ENCODE peak calls at places on chromosome 13, in five cellular contexts. One of them, this sample, is unnamed.

GRCh38 chr13:112972867-112973576 is 4.0 kb downstream of the MCF2L start:
- DNase-seq in adrenal gland: no peak
- DNase-seq in esophagus squamous epithelium: no peak
- DNase-seq in WTC11: no peak
- DNase-seq in stimulated activated CD8-positive, alpha-beta memory T cell treated with anti-CD3 and anti-CD28 coated beads, Interleukin-7, amount 100 ng/mL, for 48 hours: no peak
- DNase-seq in this sample: no peak

GRCh38 chr13:44292545-44292944 is 81.1 kb upstream of the SERP2 start:
- DNase-seq in adrenal gland: no peak
- DNase-seq in esophagus squamous epithelium: no peak
- DNase-seq in stimulated activated CD8-positive, alpha-beta memory T cell treated with anti-CD3 and anti-CD28 coated beads, Interleukin-7, amount 100 ng/mL, for 48 hours: no peak
- DNase-seq in WTC11: no peak
- DNase-seq in this sample: no peak

GRCh38 chr13:87093399-87093798 is 577.8 kb upstream of the SLITRK5 start:
- DNase-seq in WTC11: no peak
- DNase-seq in stimulated activated CD8-positive, alpha-beta memory T cell treated with anti-CD3 and anti-CD28 coated beads, Interleukin-7, amount 100 ng/mL, for 48 hours: no peak
- DNase-seq in adrenal gland: no peak
- DNase-seq in esophagus squamous epithelium: no peak
- DNase-seq in this sample: no peak

GRCh38 chr13:112981361-112981905 is 12.4 kb downstream of the MCF2L start:
- DNase-seq in WTC11: no peak
- DNase-seq in esophagus squamous epithelium: no peak
- DNase-seq in adrenal gland: no peak
- DNase-seq in stimulated activated CD8-positive, alpha-beta memory T cell treated with anti-CD3 and anti-CD28 coated beads, Interleukin-7, amount 100 ng/mL, for 48 hours: no peak
- DNase-seq in this sample: no peak

GRCh38 chr13:30421093-30422055 is 919 bp upstream of the UBE2L5 start:
- DNase-seq in adrenal gland: peak
- DNase-seq in stimulated activated CD8-positive, alpha-beta memory T cell treated with anti-CD3 and anti-CD28 coated beads, Interleukin-7, amount 100 ng/mL, for 48 hours: no peak
- DNase-seq in esophagus squamous epithelium: peak
- DNase-seq in WTC11: peak
- DNase-seq in this sample: peak

GRCh38 chr13:73303858-73304257 is 245.1 kb downstream of the KLF5 start:
- DNase-seq in adrenal gland: no peak
- DNase-seq in esophagus squamous epithelium: no peak
- DNase-seq in stimulated activated CD8-positive, alpha-beta memory T cell treated with anti-CD3 and anti-CD28 coated beads, Interleukin-7, amount 100 ng/mL, for 48 hours: peak
- DNase-seq in WTC11: no peak
- DNase-seq in this sample: peak

GRCh38 chr13:113106666-113107065 is 1.1 kb downstream of the F7 start:
- DNase-seq in stimulated activated CD8-positive, alpha-beta memory T cell treated with anti-CD3 and anti-CD28 coated beads, Interleukin-7, amount 100 ng/mL, for 48 hours: no peak
- DNase-seq in adrenal gland: no peak
- DNase-seq in esophagus squamous epithelium: no peak
- DNase-seq in WTC11: no peak
- DNase-seq in this sample: no peak

GRCh38 chr13:102267191-102267590 is 134.7 kb downstream of the FGF14 start:
- DNase-seq in adrenal gland: no peak
- DNase-seq in stimulated activated CD8-positive, alpha-beta memory T cell treated with anti-CD3 and anti-CD28 coated beads, Interleukin-7, amount 100 ng/mL, for 48 hours: no peak
- DNase-seq in esophagus squamous epithelium: no peak
- DNase-seq in WTC11: no peak
- DNase-seq in this sample: no peak

GRCh38 chr13:44149821-44150220 is 223.8 kb upstream of the SERP2 start:
- DNase-seq in adrenal gland: no peak
- DNase-seq in esophagus squamous epithelium: no peak
- DNase-seq in stimulated activated CD8-positive, alpha-beta memory T cell treated with anti-CD3 and anti-CD28 coated beads, Interleukin-7, amount 100 ng/mL, for 48 hours: no peak
- DNase-seq in WTC11: no peak
- DNase-seq in this sample: no peak

GRCh38 chr13:105426454-105426853 is 1109.0 kb downstream of the EFNB2 start:
- DNase-seq in stimulated activated CD8-positive, alpha-beta memory T cell treated with anti-CD3 and anti-CD28 coated beads, Interleukin-7, amount 100 ng/mL, for 48 hours: no peak
- DNase-seq in esophagus squamous epithelium: no peak
- DNase-seq in adrenal gland: no peak
- DNase-seq in WTC11: no peak
- DNase-seq in this sample: no peak

GRCh38 chr13:50916701-50917184 is 7.2 kb downstream of the RNASEH2B start:
- DNase-seq in WTC11: no peak
- DNase-seq in esophagus squamous epithelium: no peak
- DNase-seq in adrenal gland: no peak
- DNase-seq in stimulated activated CD8-positive, alpha-beta memory T cell treated with anti-CD3 and anti-CD28 coated beads, Interleukin-7, amount 100 ng/mL, for 48 hours: no peak
- DNase-seq in this sample: no peak

GRCh38 chr13:99995503-99996176 is 14.1 kb downstream of the ZIC2 start:
- DNase-seq in adrenal gland: no peak
- DNase-seq in stimulated activated CD8-positive, alpha-beta memory T cell treated with anti-CD3 and anti-CD28 coated beads, Interleukin-7, amount 100 ng/mL, for 48 hours: no peak
- DNase-seq in WTC11: no peak
- DNase-seq in esophagus squamous epithelium: no peak
- DNase-seq in this sample: no peak

GRCh38 chr13:47897411-47898050 is 103.5 kb downstream of the SUCLA2 start:
- DNase-seq in WTC11: peak
- DNase-seq in adrenal gland: no peak
- DNase-seq in stimulated activated CD8-positive, alpha-beta memory T cell treated with anti-CD3 and anti-CD28 coated beads, Interleukin-7, amount 100 ng/mL, for 48 hours: no peak
- DNase-seq in esophagus squamous epithelium: no peak
- DNase-seq in this sample: peak

GRCh38 chr13:27053235-27053884 is 118.3 kb downstream of the USP12 start:
- DNase-seq in WTC11: no peak
- DNase-seq in adrenal gland: no peak
- DNase-seq in esophagus squamous epithelium: no peak
- DNase-seq in stimulated activated CD8-positive, alpha-beta memory T cell treated with anti-CD3 and anti-CD28 coated beads, Interleukin-7, amount 100 ng/mL, for 48 hours: no peak
- DNase-seq in this sample: no peak

GRCh38 chr13:23749288-23749880 is 139.8 kb downstream of the MIPEP start:
- DNase-seq in esophagus squamous epithelium: no peak
- DNase-seq in WTC11: no peak
- DNase-seq in adrenal gland: no peak
- DNase-seq in stimulated activated CD8-positive, alpha-beta memory T cell treated with anti-CD3 and anti-CD28 coated beads, Interleukin-7, amount 100 ng/mL, for 48 hours: no peak
- DNase-seq in this sample: no peak

GRCh38 chr13:44271915-44272341 is 101.7 kb upstream of the SERP2 start:
- DNase-seq in esophagus squamous epithelium: no peak
- DNase-seq in WTC11: no peak
- DNase-seq in stimulated activated CD8-positive, alpha-beta memory T cell treated with anti-CD3 and anti-CD28 coated beads, Interleukin-7, amount 100 ng/mL, for 48 hours: no peak
- DNase-seq in adrenal gland: peak
- DNase-seq in this sample: no peak

GRCh38 chr13:111429064-111429558 is 108.7 kb downstream of the TEX29 start:
- DNase-seq in WTC11: peak
- DNase-seq in adrenal gland: peak
- DNase-seq in stimulated activated CD8-positive, alpha-beta memory T cell treated with anti-CD3 and anti-CD28 coated beads, Interleukin-7, amount 100 ng/mL, for 48 hours: peak
- DNase-seq in esophagus squamous epithelium: no peak
- DNase-seq in this sample: peak

GRCh38 chr13:29550589-29550988 is 44.9 kb downstream of the SLC7A1 start:
- DNase-seq in adrenal gland: no peak
- DNase-seq in WTC11: no peak
- DNase-seq in esophagus squamous epithelium: no peak
- DNase-seq in stimulated activated CD8-positive, alpha-beta memory T cell treated with anti-CD3 and anti-CD28 coated beads, Interleukin-7, amount 100 ng/mL, for 48 hours: no peak
- DNase-seq in this sample: peak

GRCh38 chr13:42654212-42654611 is 80.3 kb downstream of the TNFSF11 start:
- DNase-seq in esophagus squamous epithelium: no peak
- DNase-seq in adrenal gland: no peak
- DNase-seq in WTC11: no peak
- DNase-seq in stimulated activated CD8-positive, alpha-beta memory T cell treated with anti-CD3 and anti-CD28 coated beads, Interleukin-7, amount 100 ng/mL, for 48 hours: no peak
- DNase-seq in this sample: no peak